ENCODE peak calls at places on chromosomes 16 and 17, in ten cellular contexts. One of them, this sample, is unnamed. For H3K9me3, H3K36me3 and H3K4me1, the result is how much of the 10 kb centered on the place peaks cover.

GRCh38 chr17:40536731-40537171 is 28.5 kb downstream of the CCR7 start:
- DNase-seq in heart left ventricle: no peak
- DNase-seq in tibial nerve: no peak
- DNase-seq in OCI-LY7: no peak
- DNase-seq in colonic mucosa: no peak
- DNase-seq in suprapubic skin: no peak
- DNase-seq in IMR-90: peak
- DNase-seq in endothelial cell of umbilical vein: peak
- DNase-seq in right atrium auricular region: no peak
- DNase-seq in uterus: peak
- DNase-seq in this sample: no peak

GRCh38 chr16:56871172-56871593 is 6.2 kb downstream of the SLC12A3 start:
- DNase-seq in IMR-90: peak
- DNase-seq in colonic mucosa: peak
- DNase-seq in tibial nerve: no peak
- DNase-seq in OCI-LY7: no peak
- DNase-seq in right atrium auricular region: no peak
- DNase-seq in heart left ventricle: no peak
- DNase-seq in endothelial cell of umbilical vein: no peak
- DNase-seq in suprapubic skin: no peak
- DNase-seq in uterus: no peak
- DNase-seq in this sample: no peak

GRCh38 chr16:89153848-89154271 is 17.7 kb upstream of the CDH15 start:
- DNase-seq in tibial nerve: no peak
- DNase-seq in OCI-LY7: no peak
- DNase-seq in IMR-90: no peak
- DNase-seq in colonic mucosa: no peak
- DNase-seq in right atrium auricular region: no peak
- DNase-seq in endothelial cell of umbilical vein: no peak
- DNase-seq in uterus: no peak
- DNase-seq in heart left ventricle: no peak
- DNase-seq in suprapubic skin: no peak
- DNase-seq in this sample: no peak

GRCh38 chr17:20066253-20066652 is 57.1 kb downstream of the SPECC1 start:
- DNase-seq in uterus: peak
- DNase-seq in suprapubic skin: no peak
- DNase-seq in OCI-LY7: no peak
- DNase-seq in tibial nerve: peak
- DNase-seq in heart left ventricle: peak
- DNase-seq in IMR-90: peak
- DNase-seq in right atrium auricular region: peak
- DNase-seq in endothelial cell of umbilical vein: no peak
- DNase-seq in colonic mucosa: no peak
- DNase-seq in this sample: peak

GRCh38 chr17:82866521-82867214 is 26.8 kb upstream of the ZNF750 start:
- DNase-seq in right atrium auricular region: no peak
- DNase-seq in endothelial cell of umbilical vein: peak
- DNase-seq in suprapubic skin: no peak
- DNase-seq in heart left ventricle: peak
- DNase-seq in colonic mucosa: no peak
- DNase-seq in OCI-LY7: no peak
- DNase-seq in IMR-90: peak
- DNase-seq in uterus: no peak
- DNase-seq in tibial nerve: no peak
- DNase-seq in this sample: peak

GRCh38 chr17:78659546-78659945 is 82.3 kb upstream of the DNAH17 start:
- DNase-seq in uterus: no peak
- DNase-seq in IMR-90: no peak
- DNase-seq in endothelial cell of umbilical vein: no peak
- DNase-seq in right atrium auricular region: no peak
- DNase-seq in OCI-LY7: no peak
- DNase-seq in tibial nerve: no peak
- DNase-seq in heart left ventricle: no peak
- DNase-seq in suprapubic skin: no peak
- DNase-seq in colonic mucosa: no peak
- DNase-seq in this sample: no peak

GRCh38 chr17:67042104-67042899 is 2.1 kb upstream of the CACNG1 start:
- DNase-seq in tibial nerve: no peak
- DNase-seq in IMR-90: no peak
- DNase-seq in colonic mucosa: no peak
- DNase-seq in right atrium auricular region: no peak
- DNase-seq in uterus: no peak
- DNase-seq in endothelial cell of umbilical vein: no peak
- DNase-seq in heart left ventricle: no peak
- DNase-seq in OCI-LY7: no peak
- DNase-seq in suprapubic skin: no peak
- DNase-seq in this sample: no peak

GRCh38 chr17:32914181-32914580 is 13.8 kb upstream of the TMEM98 start:
- DNase-seq in heart left ventricle: no peak
- DNase-seq in IMR-90: no peak
- DNase-seq in uterus: no peak
- DNase-seq in endothelial cell of umbilical vein: no peak
- DNase-seq in colonic mucosa: no peak
- DNase-seq in OCI-LY7: no peak
- DNase-seq in tibial nerve: no peak
- DNase-seq in right atrium auricular region: no peak
- DNase-seq in suprapubic skin: no peak
- DNase-seq in this sample: no peak

GRCh38 chr17:64411999-64412771 is 21.5 kb upstream of the PECAM1 start:
- DNase-seq in colonic mucosa: peak
- DNase-seq in endothelial cell of umbilical vein: peak
- DNase-seq in suprapubic skin: peak
- DNase-seq in uterus: peak
- DNase-seq in tibial nerve: no peak
- DNase-seq in right atrium auricular region: peak
- DNase-seq in IMR-90: no peak
- DNase-seq in OCI-LY7: peak
- DNase-seq in heart left ventricle: peak
- DNase-seq in this sample: peak

GRCh38 chr17:38654411-38655398 is 20.1 kb downstream of the EPOP start:
- DNase-seq in right atrium auricular region: no peak
- DNase-seq in endothelial cell of umbilical vein: no peak
- DNase-seq in OCI-LY7: no peak
- DNase-seq in uterus: no peak
- DNase-seq in suprapubic skin: no peak
- DNase-seq in colonic mucosa: no peak
- DNase-seq in heart left ventricle: no peak
- DNase-seq in tibial nerve: no peak
- DNase-seq in IMR-90: no peak
- DNase-seq in this sample: peak

GRCh38 chr17:78990349-78991016 is 10.8 kb upstream of the LGALS3BP start:
- DNase-seq in suprapubic skin: peak
- DNase-seq in IMR-90: no peak
- DNase-seq in colonic mucosa: no peak
- DNase-seq in endothelial cell of umbilical vein: no peak
- DNase-seq in heart left ventricle: no peak
- DNase-seq in OCI-LY7: no peak
- DNase-seq in uterus: no peak
- DNase-seq in right atrium auricular region: no peak
- DNase-seq in tibial nerve: no peak
- DNase-seq in this sample: no peak

GRCh38 chr17:82647593-82648164 is 565 bp downstream of the WDR45B start:
- DNase-seq in right atrium auricular region: no peak
- DNase-seq in IMR-90: no peak
- DNase-seq in colonic mucosa: peak
- DNase-seq in tibial nerve: no peak
- DNase-seq in heart left ventricle: peak
- DNase-seq in endothelial cell of umbilical vein: peak
- DNase-seq in OCI-LY7: peak
- DNase-seq in uterus: peak
- DNase-seq in suprapubic skin: no peak
- DNase-seq in this sample: peak

GRCh38 chr17:81250286-81251090 is 11.4 kb downstream of the NDUFAF8 start:
- DNase-seq in suprapubic skin: no peak
- DNase-seq in uterus: no peak
- DNase-seq in heart left ventricle: no peak
- DNase-seq in tibial nerve: no peak
- DNase-seq in endothelial cell of umbilical vein: no peak
- DNase-seq in IMR-90: no peak
- DNase-seq in colonic mucosa: no peak
- DNase-seq in OCI-LY7: peak
- DNase-seq in right atrium auricular region: no peak
- DNase-seq in this sample: no peak

GRCh38 chr17:1829189-1829578 is 518 bp downstream of the SMYD4 start:
- DNase-seq in heart left ventricle: no peak
- DNase-seq in suprapubic skin: no peak
- DNase-seq in endothelial cell of umbilical vein: peak
- DNase-seq in colonic mucosa: peak
- DNase-seq in OCI-LY7: peak
- DNase-seq in IMR-90: no peak
- DNase-seq in uterus: peak
- DNase-seq in tibial nerve: no peak
- DNase-seq in right atrium auricular region: no peak
- DNase-seq in this sample: peak

DNA sequence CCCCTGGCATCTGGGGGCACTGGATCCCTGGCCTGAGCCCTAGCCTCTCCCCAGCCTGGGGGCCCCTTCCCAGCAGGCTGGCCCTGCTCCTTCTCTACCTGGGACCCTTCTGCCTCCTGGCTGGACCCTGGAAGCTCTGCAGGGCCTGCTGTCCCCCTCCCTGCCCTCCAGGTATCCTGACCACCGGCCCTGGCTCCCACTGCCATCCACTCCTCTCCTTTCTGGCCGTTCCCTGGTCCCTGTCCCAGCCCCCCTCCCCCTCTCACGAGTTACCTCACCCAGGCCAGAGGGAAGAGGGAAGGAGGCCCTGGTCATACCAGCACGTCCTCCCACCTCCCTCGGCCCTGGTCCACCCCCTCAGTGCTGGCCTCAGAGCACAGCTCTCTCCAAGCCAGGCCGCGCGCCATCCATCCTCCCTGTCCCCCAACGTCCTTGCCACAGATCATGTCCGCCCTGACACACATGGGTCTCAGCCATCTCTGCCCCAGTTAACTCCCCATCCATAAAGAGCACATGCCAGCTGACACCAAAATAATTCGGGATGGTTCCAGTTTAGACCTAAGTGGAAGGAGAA is 13.5 kb downstream of the STH start:
- DNase-seq in suprapubic skin: no peak
- DNase-seq in IMR-90: no peak
- DNase-seq in colonic mucosa: no peak
- DNase-seq in tibial nerve: no peak
- DNase-seq in endothelial cell of umbilical vein: no peak
- DNase-seq in uterus: no peak
- DNase-seq in OCI-LY7: no peak
- DNase-seq in heart left ventricle: no peak
- DNase-seq in right atrium auricular region: no peak
- DNase-seq in this sample: no peak
- H3K9me3 ChIP-seq in suprapubic skin: under half
- H3K9me3 ChIP-seq in IMR-90: under half
- H3K9me3 ChIP-seq in colonic mucosa: under half
- H3K9me3 ChIP-seq in tibial nerve: under half
- H3K9me3 ChIP-seq in endothelial cell of umbilical vein: under half
- H3K9me3 ChIP-seq in uterus: under half
- H3K9me3 ChIP-seq in OCI-LY7: under half
- H3K9me3 ChIP-seq in heart left ventricle: under half
- H3K9me3 ChIP-seq in right atrium auricular region: under half
- H3K9me3 ChIP-seq in this sample: under half

GRCh38 chr16:4346205-4346781 is 4.8 kb downstream of the PAM16 start:
- DNase-seq in OCI-LY7: no peak
- DNase-seq in tibial nerve: no peak
- DNase-seq in suprapubic skin: no peak
- DNase-seq in heart left ventricle: no peak
- DNase-seq in uterus: no peak
- DNase-seq in IMR-90: no peak
- DNase-seq in right atrium auricular region: no peak
- DNase-seq in colonic mucosa: no peak
- DNase-seq in endothelial cell of umbilical vein: no peak
- DNase-seq in this sample: no peak
- H3K36me3 ChIP-seq in OCI-LY7: half or more
- H3K36me3 ChIP-seq in tibial nerve: under half
- H3K36me3 ChIP-seq in suprapubic skin: under half
- H3K36me3 ChIP-seq in heart left ventricle: under half
- H3K36me3 ChIP-seq in uterus: under half
- H3K36me3 ChIP-seq in IMR-90: under half
- H3K36me3 ChIP-seq in right atrium auricular region: under half
- H3K36me3 ChIP-seq in colonic mucosa: under half
- H3K36me3 ChIP-seq in endothelial cell of umbilical vein: under half
- H3K36me3 ChIP-seq in this sample: under half

DNA sequence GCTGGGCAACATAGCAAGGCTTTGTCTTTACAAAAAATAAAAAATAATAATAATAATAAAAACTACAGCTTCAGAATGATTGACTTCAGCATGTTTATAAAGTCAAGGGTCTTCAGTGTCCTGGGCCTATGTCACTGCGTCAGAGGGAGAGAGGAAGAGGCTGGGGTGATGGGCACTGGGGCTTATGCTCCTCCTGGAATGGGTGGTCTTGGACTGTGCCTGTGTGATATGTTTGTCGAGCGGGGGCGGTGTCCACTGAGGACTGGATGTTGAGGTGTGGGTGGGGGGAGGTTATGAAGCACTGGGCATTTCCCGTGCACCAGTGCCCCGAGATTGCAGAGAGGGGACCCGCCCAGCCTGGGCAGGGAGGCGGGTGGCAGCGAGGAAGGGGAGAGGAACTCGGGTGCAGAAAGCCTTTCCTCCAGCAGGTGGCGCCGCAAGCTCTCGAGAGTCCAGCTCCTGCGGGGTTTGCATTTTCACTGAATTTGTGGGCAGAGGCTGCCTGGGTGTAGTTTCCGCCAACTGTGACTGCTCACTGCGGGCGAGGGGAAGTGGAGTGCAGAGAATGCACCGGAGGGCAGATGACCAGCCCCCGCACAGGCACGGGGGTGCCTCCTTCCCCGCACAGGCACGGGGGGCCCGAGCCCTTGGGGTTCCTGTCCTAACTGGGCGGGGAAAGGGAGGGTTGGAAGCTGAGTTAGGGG is 190.5 kb downstream of the SEC14L1 start:
- DNase-seq in heart left ventricle: peak
- DNase-seq in right atrium auricular region: peak
- DNase-seq in OCI-LY7: peak
- DNase-seq in suprapubic skin: peak
- DNase-seq in endothelial cell of umbilical vein: peak
- DNase-seq in colonic mucosa: peak
- DNase-seq in tibial nerve: peak
- DNase-seq in uterus: peak
- DNase-seq in IMR-90: peak
- DNase-seq in this sample: peak
- H3K4me1 ChIP-seq in heart left ventricle: under half
- H3K4me1 ChIP-seq in right atrium auricular region: under half
- H3K4me1 ChIP-seq in OCI-LY7: half or more
- H3K4me1 ChIP-seq in suprapubic skin: half or more
- H3K4me1 ChIP-seq in endothelial cell of umbilical vein: under half
- H3K4me1 ChIP-seq in colonic mucosa: under half
- H3K4me1 ChIP-seq in tibial nerve: under half
- H3K4me1 ChIP-seq in uterus: under half
- H3K4me1 ChIP-seq in IMR-90: under half
- H3K4me1 ChIP-seq in this sample: under half

GRCh38 chr16:10419701-10420100 is 33.8 kb downstream of the ATF7IP2 start:
- DNase-seq in tibial nerve: no peak
- DNase-seq in right atrium auricular region: no peak
- DNase-seq in IMR-90: no peak
- DNase-seq in OCI-LY7: no peak
- DNase-seq in heart left ventricle: no peak
- DNase-seq in uterus: no peak
- DNase-seq in colonic mucosa: no peak
- DNase-seq in endothelial cell of umbilical vein: no peak
- DNase-seq in suprapubic skin: no peak
- DNase-seq in this sample: no peak

DNA sequence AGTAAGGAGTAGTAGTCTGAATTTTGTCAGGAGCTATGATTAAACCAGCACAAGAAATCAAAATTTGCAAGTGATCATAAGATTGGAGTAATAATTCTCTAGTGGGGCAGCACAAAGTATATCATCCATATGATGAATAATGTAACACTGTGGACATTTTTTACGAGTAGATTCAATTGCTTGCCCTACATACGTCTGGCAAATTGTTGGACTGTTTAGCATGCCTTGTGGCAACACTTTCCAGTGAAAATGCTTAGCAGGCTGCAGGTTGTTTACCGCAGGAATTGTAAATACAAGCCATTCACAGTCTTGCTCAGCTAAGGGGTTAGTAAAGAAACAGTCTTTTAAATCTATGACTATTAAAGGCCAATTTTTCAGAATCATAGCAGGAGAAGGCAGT is 35.7 kb downstream of the ATF7IP2 start:
- DNase-seq in uterus: no peak
- DNase-seq in suprapubic skin: no peak
- DNase-seq in right atrium auricular region: no peak
- DNase-seq in heart left ventricle: no peak
- DNase-seq in IMR-90: no peak
- DNase-seq in colonic mucosa: no peak
- DNase-seq in OCI-LY7: no peak
- DNase-seq in endothelial cell of umbilical vein: no peak
- DNase-seq in tibial nerve: no peak
- DNase-seq in this sample: no peak
- H3K9me3 ChIP-seq in uterus: under half
- H3K9me3 ChIP-seq in suprapubic skin: under half
- H3K9me3 ChIP-seq in right atrium auricular region: under half
- H3K9me3 ChIP-seq in heart left ventricle: under half
- H3K9me3 ChIP-seq in IMR-90: under half
- H3K9me3 ChIP-seq in colonic mucosa: under half
- H3K9me3 ChIP-seq in OCI-LY7: under half
- H3K9me3 ChIP-seq in endothelial cell of umbilical vein: under half
- H3K9me3 ChIP-seq in tibial nerve: under half
- H3K9me3 ChIP-seq in this sample: under half